ENCODE peak calls at places on chromosomes 2 and 18, in four cellular contexts. Y, O, M and S are unnamed samples.
A peak's percentile ranks its signal among the peaks of the same experiment; 100 is the strongest.

GRCh38 chr2:105294844-105295481 is 34.6 kb downstream of the TGFBRAP1 start:
- DNase-seq in Y (peak; percentile 43), O (peak; percentile 69), M (peak; percentile 25), S (peak; percentile 74)

GRCh38 chr18:9943311-9943710 is 29.5 kb downstream of the VAPA start:
- DNase-seq in Y (no peak), M (no peak), O (no peak), S (no peak)

GRCh38 chr2:25226827-25227226 is 58.4 kb upstream of the POMC start:
- DNase-seq in Y (no peak), O (no peak), M (no peak), S (peak; percentile 58)

GRCh38 chr2:217857624-217858506 is 144.9 kb downstream of the TNS1 start:
- DNase-seq in Y (no peak), M (peak; percentile 73), O (no peak), S (no peak)

GRCh38 chr2:127413782-127414743 is 4.2 kb upstream of the PROC start:
- DNase-seq in Y (no peak), O (no peak), M (no peak), S (peak; percentile 15)

GRCh38 chr2:172782506-172783090 is 47.0 kb downstream of the RAPGEF4 start:
- DNase-seq in O (no peak), Y (no peak), M (no peak), S (no peak)

GRCh38 chr2:72937356-72937669 is 20.0 kb downstream of the EMX1 start:
- DNase-seq in O (no peak), M (no peak), Y (no peak), S (no peak)

GRCh38 chr18:58838946-58839345 is 25.7 kb upstream of the ZNF532 start:
- DNase-seq in O (no peak), M (no peak), Y (no peak), S (no peak)

GRCh38 chr2:95047629-95048510 is 22.4 kb downstream of the MAL start:
- DNase-seq in O (no peak), M (no peak), Y (no peak), S (no peak)

GRCh38 chr2:101802329-101802728 is 104.8 kb downstream of the MAP4K4 start:
- DNase-seq in O (peak; percentile 48), M (no peak), Y (no peak), S (no peak)

GRCh38 chr2:41906325-41906700 is 141.5 kb upstream of the PKDCC start:
- DNase-seq in O (no peak), Y (no peak), M (no peak), S (no peak)

GRCh38 chr2:240820014-240820606 is at the start of gene KIF1A:
- DNase-seq in Y (no peak), M (no peak), O (no peak), S (no peak)

GRCh38 chr2:39547811-39548719 is 111.0 kb upstream of the MAP4K3 start:
- DNase-seq in Y (no peak), M (no peak), O (no peak), S (no peak)

GRCh38 chr18:8607776-8608682 is 1.2 kb upstream of the RAB12 start:
- DNase-seq in O (peak; percentile 57), Y (peak; percentile 36), M (no peak), S (no peak)

GRCh38 chr2:240518981-240519380 is 38.8 kb downstream of the ANKMY1 start:
- DNase-seq in M (no peak), Y (no peak), O (no peak), S (no peak)

GRCh38 chr2:118855451-118856279 is 8.2 kb upstream of the EN1 start:
- DNase-seq in Y (peak; percentile 45), M (peak; percentile 73), O (peak; percentile 88), S (peak; percentile 80)

GRCh38 chr2:64749446-64749845 is 95.7 kb upstream of the SERTAD2 start:
- DNase-seq in O (no peak), M (no peak), Y (no peak), S (no peak)

GRCh38 chr2:64748561-64748960 is 94.8 kb upstream of the SERTAD2 start:
- DNase-seq in Y (no peak), O (no peak), M (no peak), S (no peak)

GRCh38 chr2:64751286-64752260 is 97.9 kb upstream of the SERTAD2 start:
- DNase-seq in M (peak; percentile 99), O (peak; percentile 99), Y (peak; percentile 99), S (peak; percentile 100)

GRCh38 chr2:64750817-64751285 is 97.1 kb upstream of the SERTAD2 start:
- DNase-seq in O (no peak), Y (peak; percentile 99), M (peak; percentile 99), S (peak; percentile 100)

GRCh38 chr2:64750001-64750816 is 96.5 kb upstream of the SERTAD2 start:
- DNase-seq in Y (peak; percentile 62), O (peak; percentile 78), M (peak; percentile 55), S (peak; percentile 20)
- TF ChIP-seq POLR2A in Y (no peak), O (no peak), M (no peak), S (no peak)

GRCh38 chr2:27051902-27052645 is 606 bp downstream of the AGBL5 start:
- DNase-seq in M (no peak), Y (peak; percentile 55), O (no peak), S (peak; percentile 61)

GRCh38 chr2:27049422-27050280 is 1.8 kb upstream of the AGBL5 start:
- DNase-seq in Y (peak; percentile 43), M (peak; percentile 45), O (peak; percentile 47), S (no peak)

GRCh38 chr2:27050996-27051901 is at the start of gene AGBL5:
- DNase-seq in Y (peak; percentile 97), O (peak; percentile 98), M (peak; percentile 95), S (peak; percentile 97)

GRCh38 chr2:27053321-27053720 is 1.9 kb downstream of the AGBL5 start:
- DNase-seq in M (no peak), Y (no peak), O (no peak), S (no peak)

DNA sequence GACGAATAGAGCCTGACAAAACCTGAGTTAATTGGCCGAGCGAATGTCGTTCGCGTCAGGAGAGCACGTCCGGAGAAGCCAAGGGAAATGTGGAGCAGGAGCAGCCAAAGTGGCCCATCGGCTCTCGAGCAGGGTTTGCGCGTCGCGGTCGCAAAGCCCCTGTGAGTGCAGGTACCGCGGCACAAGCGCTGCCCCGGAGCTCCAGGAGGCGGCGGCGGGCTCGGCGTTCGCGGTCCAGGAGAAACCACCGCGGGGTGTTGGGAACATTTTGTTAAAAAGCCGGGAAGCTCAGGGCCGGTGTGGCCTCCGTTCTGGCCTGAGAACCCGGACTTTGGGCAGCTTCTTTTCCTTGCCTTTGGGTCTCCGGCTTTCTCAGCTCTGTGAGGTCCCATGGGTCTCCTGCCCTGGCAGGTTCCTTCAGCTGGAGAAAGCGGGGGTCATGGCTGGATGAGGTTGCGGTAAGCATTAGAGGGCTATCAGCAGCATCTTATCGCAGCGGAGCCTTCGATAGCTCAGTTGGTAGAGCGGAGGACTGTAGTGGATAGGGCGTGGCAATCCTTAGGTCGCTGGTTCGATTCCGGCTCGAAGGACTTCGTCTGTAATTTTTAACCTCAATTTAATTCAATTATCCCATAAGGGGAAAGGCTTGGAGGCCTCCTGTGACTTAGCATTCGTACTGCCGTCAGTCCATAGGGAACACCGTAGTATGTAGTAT is 1.0 kb upstream of the AGBL5 start:
- DNase-seq in O (peak; percentile 95), M (peak; percentile 94), Y (peak; percentile 90), S (peak; percentile 98)
- TF ChIP-seq POLR2A in O (no peak), M (no peak), Y (no peak), S (no peak)

GRCh38 chr2:85418132-85419008 is at the start of gene SH2D6:
- DNase-seq in O (peak; percentile 91), M (peak; percentile 86), Y (peak; percentile 82), S (peak; percentile 93)
- TF ChIP-seq POLR2A in O (peak; percentile 13), M (peak; percentile 71), Y (peak; percentile 75), S (peak; percentile 73)

GRCh38 chr2:60539177-60539576 is 14.3 kb downstream of the BCL11A start:
- DNase-seq in O (no peak), Y (no peak), M (no peak), S (no peak)
- TF ChIP-seq POLR2A in O (no peak), Y (no peak), M (no peak), S (no peak)

DNA sequence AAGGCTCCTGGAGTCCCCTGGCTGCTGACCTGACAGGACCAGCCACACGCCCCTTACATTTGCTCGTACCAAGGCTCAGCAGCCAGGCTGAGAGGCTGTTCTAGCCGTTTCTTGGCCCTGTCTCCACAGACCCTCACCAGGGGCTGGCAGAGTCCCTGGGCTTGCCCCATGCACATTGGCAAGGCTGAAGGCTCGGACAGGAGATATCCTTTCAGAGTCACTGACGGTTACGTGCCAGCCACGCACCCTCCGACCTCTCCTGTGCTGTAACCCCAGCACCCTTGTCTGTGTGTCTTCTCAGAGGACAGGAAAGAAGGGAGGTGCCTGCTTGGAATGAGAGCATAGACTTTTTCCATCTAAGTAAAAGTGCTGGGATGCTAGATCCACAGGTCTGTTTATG is 40.8 kb downstream of the COPS8 start:
- DNase-seq in Y (no peak), M (no peak), O (no peak), S (no peak)
- TF ChIP-seq POLR2A in Y (no peak), M (no peak), O (no peak), S (no peak)

GRCh38 chr2:120769787-120770120 is 34.1 kb downstream of the GLI2 start:
- DNase-seq in M (no peak), Y (no peak), O (no peak), S (no peak)
- TF ChIP-seq POLR2A in M (no peak), Y (no peak), O (no peak), S (no peak)

DNA sequence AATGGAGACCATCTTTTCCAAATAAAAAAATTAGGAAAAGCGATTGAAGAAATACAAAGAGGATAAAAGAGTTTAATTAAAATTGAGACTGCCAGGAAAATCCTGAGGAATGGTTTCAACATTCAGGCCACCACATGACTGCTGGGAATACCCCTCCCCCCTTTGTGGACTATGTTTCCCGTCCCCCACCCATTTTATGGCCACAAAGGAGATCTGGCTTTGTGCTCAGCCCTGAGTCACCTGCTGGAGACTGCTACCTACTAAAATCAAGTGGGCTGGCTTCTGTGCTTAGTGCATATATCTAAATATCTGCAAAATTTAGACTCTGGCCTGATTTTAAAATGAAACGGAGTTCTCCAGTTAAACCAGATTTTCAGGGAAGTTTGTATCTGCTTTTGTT is 10.1 kb downstream of the RND3 start:
- DNase-seq in M (peak; percentile 27), Y (no peak), O (no peak), S (no peak)
- TF ChIP-seq POLR2A in M (no peak), Y (no peak), O (no peak), S (no peak)